ENCODE peak calls at places on chromosomes 5 and 9, in seven cellular contexts. J is cardiac fibroblast, Q is HCT116, X is IMR-90, Y is cardiac muscle cell, H is tibial artery, G is A549. M is an unnamed sample.

GRCh38 chr5:34743878-34744277 is 87.8 kb downstream of the RAI14 start:
- DNase-seq in X (peak; percentile 96), Q (no peak), J (peak; percentile 87), H (no peak), Y (peak; percentile 53), G (peak; percentile 67), M (no peak)

GRCh38 chr5:61313960-61314681 is 17.9 kb upstream of the ZSWIM6 start:
- DNase-seq in X (peak; percentile 94), J (peak; percentile 87), Y (no peak), Q (no peak), G (peak; percentile 80), H (peak; percentile 33), M (no peak)

GRCh38 chr5:59483971-59484472 is 409.5 kb downstream of the PDE4D start:
- DNase-seq in X (peak; percentile 11), G (peak; percentile 55), J (no peak), Y (peak; percentile 39), H (no peak), Q (no peak), M (no peak)

GRCh38 chr9:106228861-106229260 is 534.5 kb downstream of the TMEM38B start:
- DNase-seq in H (no peak), X (no peak), Y (no peak), G (no peak), J (no peak), Q (no peak), M (peak; percentile 65)

GRCh38 chr5:181191526-181192336 is 13.3 kb downstream of the TRIM7 start:
- DNase-seq in H (peak; percentile 94), X (peak; percentile 94), Q (peak; percentile 89), Y (peak; percentile 94), G (peak; percentile 96), J (peak; percentile 98), M (peak; percentile 93)

GRCh38 chr9:5425006-5425628 is 12.6 kb downstream of the PLGRKT start:
- DNase-seq in H (no peak), Q (no peak), X (no peak), Y (no peak), G (peak; percentile 59), J (peak; percentile 46), M (no peak)

GRCh38 chr9:21993893-21994525 is at the start of gene CDKN2A:
- DNase-seq in X (peak; percentile 31), G (no peak), J (no peak), H (no peak), Q (no peak), Y (peak; percentile 52), M (no peak)

GRCh38 chr5:123344819-123345426 is 78.3 kb downstream of the CEP120 start:
- DNase-seq in X (peak; percentile 52), Q (no peak), Y (peak; percentile 57), J (peak; percentile 67), G (peak; percentile 28), H (peak; percentile 36), M (no peak)

GRCh38 chr5:145775893-145776444 is 59.2 kb downstream of the PRELID2 start:
- DNase-seq in G (peak; percentile 79), Y (no peak), H (peak; percentile 59), Q (peak; percentile 47), J (peak; percentile 91), X (peak; percentile 91), M (no peak)

GRCh38 chr5:42949348-42950090 is 90.6 kb downstream of the ANXA2R start:
- DNase-seq in X (peak; percentile 83), Q (no peak), G (peak; percentile 93), Y (no peak), J (peak; percentile 83), H (peak; percentile 61), M (no peak)

GRCh38 chr5:6581559-6582426 is 51.1 kb downstream of the NSUN2 start:
- DNase-seq in Y (no peak), J (peak; percentile 15), G (no peak), X (no peak), H (no peak), Q (no peak), M (no peak)

GRCh38 chr5:66830636-66831035 is 234.4 kb downstream of the MAST4 start:
- DNase-seq in Y (no peak), J (peak; percentile 12), Q (no peak), G (no peak), H (no peak), X (no peak), M (no peak)

GRCh38 chr5:126676195-126676624 is 75.5 kb downstream of the PHAX start:
- DNase-seq in Q (peak; percentile 60), J (peak; percentile 65), Y (peak; percentile 77), X (peak; percentile 60), H (peak; percentile 31), G (peak; percentile 62), M (no peak)

GRCh38 chr9:34510032-34510431 is 12.8 kb downstream of the ENHO start:
- DNase-seq in H (no peak), Y (no peak), G (no peak), Q (no peak), J (no peak), X (no peak), M (no peak)

GRCh38 chr9:112006361-112007020 is 109.9 kb downstream of the UGCG start:
- DNase-seq in X (no peak), G (no peak), J (no peak), Y (no peak), H (no peak), Q (no peak), M (no peak)

GRCh38 chr9:16670791-16671190 is 199.7 kb downstream of the BNC2 start:
- DNase-seq in Y (no peak), Q (no peak), G (no peak), J (no peak), H (no peak), X (no peak), M (no peak)

GRCh38 chr5:113806823-113807222 is 293.3 kb downstream of the YTHDC2 start:
- DNase-seq in G (no peak), X (peak; percentile 4), J (peak; percentile 25), H (peak; percentile 33), Y (peak; percentile 5), Q (no peak), M (no peak)

GRCh38 chr9:131402073-131402472 is 8.2 kb downstream of the PRRC2B start:
- DNase-seq in J (no peak), H (no peak), G (peak; percentile 50), Y (no peak), X (peak; percentile 83), Q (no peak), M (no peak)

GRCh38 chr5:556909-557441 is 32.7 kb upstream of the SLC9A3 start:
- DNase-seq in Y (no peak), H (peak; percentile 7), J (no peak), Q (no peak), X (no peak), G (no peak), M (no peak)

GRCh38 chr9:110255064-110255416 is 1.3 kb downstream of the TXN start:
- DNase-seq in Y (peak; percentile 26), J (no peak), Q (no peak), G (no peak), X (no peak), H (no peak), M (no peak)

GRCh38 chr9:83197611-83198010 is 134.7 kb upstream of the RASEF start:
- DNase-seq in Y (no peak), Q (no peak), X (no peak), J (no peak), H (no peak), G (no peak), M (no peak)

GRCh38 chr5:117623042-117623815 is 1048.6 kb upstream of the SEMA6A start:
- DNase-seq in Q (no peak), Y (peak; percentile 14), G (no peak), J (peak; percentile 20), H (no peak), X (peak; percentile 10), M (peak; percentile 61)

GRCh38 chr5:50406874-50407273 is 34.2 kb downstream of the EMB start:
- DNase-seq in Y (no peak), Q (no peak), X (peak; percentile 11), J (no peak), G (no peak), H (no peak), M (no peak)

GRCh38 chr9:113649054-113649453 is 185.5 kb downstream of the RGS3 start:
- DNase-seq in G (no peak), X (peak; percentile 57), Q (no peak), J (peak; percentile 73), Y (no peak), H (peak; percentile 19), M (peak; percentile 89)

GRCh38 chr5:132655821-132656773 is 1.9 kb upstream of the IL13 start:
- DNase-seq in Q (no peak), H (no peak), X (no peak), J (peak; percentile 7), G (no peak), Y (peak; percentile 28), M (peak; percentile 40)

DNA sequence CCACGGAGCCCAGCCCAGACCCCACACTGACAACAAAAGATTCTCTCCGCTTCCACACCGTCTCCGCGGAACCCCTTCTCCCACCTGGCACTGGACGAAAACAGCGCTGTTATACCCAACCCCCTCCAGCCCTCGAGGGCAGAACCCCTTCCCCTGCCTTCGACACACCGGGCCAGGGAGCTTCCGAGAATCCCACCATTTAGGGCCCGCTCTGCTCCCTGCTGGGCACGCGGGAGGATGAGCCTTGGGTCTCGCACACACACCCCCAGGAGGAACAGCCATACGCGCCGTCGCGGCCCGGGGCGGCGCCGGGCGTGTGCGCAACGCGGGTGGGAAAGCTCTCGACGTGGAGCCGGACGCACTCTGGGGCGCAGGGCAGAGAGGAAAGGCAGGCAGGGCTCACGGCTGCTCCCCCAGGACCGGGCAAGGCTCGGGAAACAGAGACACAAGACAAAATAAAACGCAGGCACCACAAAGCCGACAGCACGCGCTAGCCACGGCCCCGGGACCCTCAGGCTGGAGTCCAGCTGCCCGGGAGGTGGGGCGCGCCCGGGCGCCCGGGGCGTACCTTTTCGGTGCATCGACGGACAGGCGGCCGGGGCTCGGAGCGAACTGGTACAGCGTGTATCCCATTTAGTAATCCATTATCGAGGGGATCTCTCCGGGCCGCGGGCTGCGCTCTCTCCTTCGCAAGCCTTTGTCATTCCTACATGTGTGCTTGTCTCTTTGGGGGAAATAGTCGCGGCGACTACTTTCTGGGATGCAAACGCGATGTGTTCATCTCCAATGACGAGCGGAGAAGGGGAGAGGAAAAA is 799 bp downstream of the SEMA6A start:
- DNase-seq in G (peak; percentile 7), J (peak; percentile 18), X (no peak), H (peak; percentile 21), Y (peak; percentile 48), Q (no peak), M (peak; percentile 40)
- H3K4me3 ChIP-seq in G (peak overlapping the region; percentile 52), J (peak overlapping the region; percentile 65), X (peak overlapping the region; percentile 69), H (peak overlapping the region; percentile 73), Y (peak overlapping the region; percentile 74), Q (peak overlapping the region; percentile 70), M (peak overlapping the region; percentile 77)

GRCh38 chr9:26863074-26863473 is 29.5 kb downstream of the CAAP1 start:
- DNase-seq in G (peak; percentile 21), X (peak; percentile 2), Y (no peak), J (peak; percentile 32), Q (no peak), H (no peak), M (no peak)
- TF ChIP-seq CTCF in G (peak; percentile 54), X (peak; percentile 28), Y (peak; percentile 45), J (peak; percentile 38), Q (peak; percentile 26), H (peak; percentile 6), M (peak; percentile 51)

GRCh38 chr5:78016831-78017529 is 240.8 kb upstream of the TBCA start:
- DNase-seq in J (no peak), G (no peak), H (no peak), X (no peak), Q (no peak), Y (no peak), M (no peak)
- H3K4me3 ChIP-seq in J (no peak overlapping the region), G (no peak overlapping the region), H (no peak overlapping the region), X (no peak overlapping the region), Q (no peak overlapping the region), Y (no peak overlapping the region), M (no peak overlapping the region)

GRCh38 chr5:138064526-138064925 is 19.3 kb upstream of the WNT8A start:
- DNase-seq in H (no peak), J (peak; percentile 46), X (no peak), Y (no peak), G (no peak), Q (no peak), M (no peak)

GRCh38 chr5:138068742-138069375 is 15.0 kb upstream of the WNT8A start:
- DNase-seq in H (peak; percentile 72), G (peak; percentile 85), J (peak; percentile 89), Y (peak; percentile 73), Q (peak; percentile 74), X (peak; percentile 71), M (peak; percentile 20)

GRCh38 chr5:138065102-138065501 is 18.7 kb upstream of the WNT8A start:
- DNase-seq in H (no peak), X (no peak), J (peak; percentile 13), Q (no peak), Y (peak; percentile 30), G (peak; percentile 17), M (no peak)
- TF ChIP-seq CTCF in H (no peak), X (peak; percentile 22), J (peak; percentile 32), Q (peak; percentile 49), Y (peak; percentile 46), G (peak; percentile 29), M (peak; percentile 30)